ENCODE peak calls at places on chromosomes 3 and 15, in eight cellular contexts. S is transverse colon, V is H1, W is A549, C is sigmoid colon, G is SK-N-SH, N is tibial nerve, Z is stomach. Y is an unnamed sample.
A peak's percentile ranks its signal among the peaks of the same experiment; 100 is the strongest.

GRCh38 chr3:116135462-116135861 is 309.8 kb downstream of the LSAMP start:
- DNase-seq in S (peak; percentile 14), V (no peak), W (no peak), C (peak; percentile 89), G (peak; percentile 36), N (no peak), Z (no peak), Y (peak; percentile 15)

GRCh38 chr3:127158614-127159221 is 34.2 kb upstream of the PRR23E start:
- DNase-seq in S (no peak), V (peak; percentile 79), W (peak; percentile 6), C (no peak), G (no peak), N (no peak), Z (no peak), Y (no peak)

GRCh38 chr3:190060401-190060800 is 60.3 kb downstream of the P3H2 start:
- DNase-seq in S (no peak), V (no peak), W (no peak), C (no peak), G (no peak), N (no peak), Z (no peak), Y (no peak)

GRCh38 chr15:100259266-100259665 is 82.5 kb downstream of the ADAMTS17 start:
- DNase-seq in S (no peak), V (no peak), W (no peak), C (no peak), G (no peak), N (no peak), Z (no peak), Y (no peak)

GRCh38 chr3:83233715-83234114 is 1472.3 kb upstream of the GBE1 start:
- DNase-seq in S (no peak), V (no peak), W (peak; percentile 14), C (no peak), G (no peak), N (no peak), Z (no peak), Y (no peak)

GRCh38 chr3:158057666-158058065 is 48.6 kb downstream of the SHOX2 start:
- DNase-seq in S (no peak), V (no peak), W (no peak), C (no peak), G (no peak), N (no peak), Z (no peak), Y (no peak)

GRCh38 chr15:33206366-33206765 is 11.9 kb upstream of the FMN1 start:
- DNase-seq in S (no peak), V (no peak), W (no peak), C (no peak), G (no peak), N (no peak), Z (no peak), Y (no peak)

GRCh38 chr3:189756651-189757078 is 125.5 kb downstream of the TP63 start:
- DNase-seq in S (no peak), V (no peak), W (peak; percentile 38), C (no peak), G (no peak), N (no peak), Z (no peak), Y (no peak)

GRCh38 chr15:66154581-66154980 is 99.0 kb downstream of the MEGF11 start:
- DNase-seq in S (no peak), V (no peak), W (no peak), C (no peak), G (no peak), N (no peak), Z (no peak), Y (no peak)

GRCh38 chr15:46312133-46312740 is 677.4 kb downstream of the SQOR start:
- DNase-seq in S (peak; percentile 84), V (peak; percentile 90), W (peak; percentile 44), C (peak; percentile 77), G (peak; percentile 55), N (peak; percentile 45), Z (peak; percentile 81), Y (peak; percentile 30)

GRCh38 chr3:190101320-190102117 is 19.2 kb downstream of the P3H2 start:
- DNase-seq in S (no peak), V (no peak), W (no peak), C (no peak), G (no peak), N (no peak), Z (no peak), Y (no peak)

GRCh38 chr3:178804606-178805005 is 267.0 kb downstream of the ZMAT3 start:
- DNase-seq in S (no peak), V (no peak), W (no peak), C (no peak), G (no peak), N (no peak), Z (no peak), Y (no peak)

GRCh38 chr15:43376017-43376705 is 5.3 kb downstream of the TUBGCP4 start:
- DNase-seq in S (peak; percentile 17), V (peak; percentile 60), W (peak; percentile 37), C (no peak), G (peak; percentile 62), N (no peak), Z (no peak), Y (no peak)

GRCh38 chr3:58207954-58208353 is 2.8 kb downstream of the DNASE1L3 start:
- DNase-seq in S (no peak), V (no peak), W (no peak), C (no peak), G (no peak), N (no peak), Z (no peak), Y (no peak)

GRCh38 chr3:51620543-51620942 is 50.5 kb upstream of the TEX264 start:
- DNase-seq in S (no peak), V (no peak), W (no peak), C (peak; percentile 69), G (no peak), N (no peak), Z (no peak), Y (peak; percentile 27)

GRCh38 chr15:56731571-56731970 is 1.7 kb downstream of the ZNF280D start:
- DNase-seq in S (no peak), V (no peak), W (no peak), C (no peak), G (no peak), N (no peak), Z (no peak), Y (no peak)

GRCh38 chr3:165011557-165011956 is 66.7 kb downstream of the SI start:
- DNase-seq in S (no peak), V (no peak), W (no peak), C (no peak), G (no peak), N (no peak), Z (no peak), Y (no peak)

GRCh38 chr15:40826123-40827075 is 2.1 kb downstream of the PPP1R14D start:
- DNase-seq in S (no peak), V (no peak), W (no peak), C (no peak), G (no peak), N (no peak), Z (no peak), Y (no peak)

GRCh38 chr3:62184559-62184958 is 188.8 kb downstream of the FEZF2 start:
- DNase-seq in S (no peak), V (no peak), W (no peak), C (no peak), G (no peak), N (peak; percentile 29), Z (no peak), Y (peak; percentile 47)

GRCh38 chr3:129230311-129231019 is 18.9 kb upstream of the COPG1 start:
- DNase-seq in S (no peak), V (no peak), W (peak; percentile 79), C (no peak), G (no peak), N (no peak), Z (no peak), Y (no peak)

GRCh38 chr3:129226374-129226773 is 23.0 kb upstream of the COPG1 start:
- DNase-seq in S (peak; percentile 72), V (no peak), W (peak; percentile 85), C (peak; percentile 97), G (peak; percentile 34), N (no peak), Z (peak; percentile 65), Y (peak; percentile 45)

GRCh38 chr3:129228891-129229585 is 20.4 kb upstream of the COPG1 start:
- DNase-seq in S (no peak), V (peak; percentile 62), W (peak; percentile 60), C (no peak), G (peak; percentile 42), N (no peak), Z (no peak), Y (peak; percentile 46)

GRCh38 chr3:129224984-129225393 is 24.4 kb upstream of the COPG1 start:
- DNase-seq in S (peak; percentile 83), V (no peak), W (peak; percentile 86), C (peak; percentile 91), G (peak; percentile 73), N (peak; percentile 19), Z (peak; percentile 81), Y (peak; percentile 73)
- H3K4me3 ChIP-seq in S (peak overlapping the region; percentile 7), V (no peak overlapping the region), W (peak overlapping the region; percentile 12), C (no peak overlapping the region), G (no peak overlapping the region), N (no peak overlapping the region), Z (peak overlapping the region; percentile 17), Y (no peak overlapping the region)

GRCh38 chr3:48418140-48418539 is 11.7 kb downstream of the PLXNB1 start:
- DNase-seq in S (no peak), V (no peak), W (no peak), C (no peak), G (peak; percentile 32), N (no peak), Z (no peak), Y (no peak)
- TF ChIP-seq EP300 in S (no peak), V (no peak), W (no peak), C (no peak), G (no peak), N (no peak), Z (no peak), Y (no peak)

GRCh38 chr15:63600001-63600645 is 2.9 kb downstream of the FBXL22 start:
- DNase-seq in S (no peak), V (peak; percentile 80), W (peak; percentile 56), C (peak; percentile 75), G (no peak), N (no peak), Z (no peak), Y (no peak)
- H3K4me1 ChIP-seq in S (peaks cover 12% of the 10 kb centered on the region), V (peaks cover 17% of the 10 kb centered on the region), W (peaks cover 20% of the 10 kb centered on the region), C (no peaks in the 10 kb centered on the region), G (peaks cover 6% of the 10 kb centered on the region), N (no peaks in the 10 kb centered on the region), Z (peaks cover 71% of the 10 kb centered on the region), Y (peaks cover 28% of the 10 kb centered on the region)

GRCh38 chr15:55586808-55587207 is 1.3 kb downstream of the PYGO1 start:
- DNase-seq in S (no peak), V (no peak), W (peak; percentile 9), C (no peak), G (no peak), N (no peak), Z (no peak), Y (no peak)
- H3K4me3 ChIP-seq in S (peak overlapping the region; percentile 52), V (no peak overlapping the region), W (peak overlapping the region; percentile 78), C (peak overlapping the region; percentile 63), G (peak overlapping the region; percentile 77), N (no peak overlapping the region), Z (peak overlapping the region; percentile 69), Y (peak overlapping the region; percentile 70)

DNA sequence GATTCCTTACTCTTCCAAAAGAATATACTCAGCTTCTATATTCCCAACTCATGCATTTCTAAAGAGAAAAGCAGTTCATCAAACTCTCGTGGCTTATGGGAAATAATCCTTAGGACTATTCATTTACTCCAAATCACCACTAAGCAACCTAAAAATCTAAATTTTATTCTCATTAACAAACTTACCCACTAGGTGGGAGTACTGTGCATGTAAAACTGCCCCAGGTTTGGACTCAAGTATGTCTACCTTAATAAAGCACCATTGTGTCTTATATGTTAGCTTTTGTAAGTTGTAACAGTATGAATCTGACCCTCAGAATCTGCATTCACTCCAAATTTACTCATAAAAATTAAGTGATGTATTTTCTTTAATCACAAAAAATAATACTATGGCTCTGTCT is 25.3 kb downstream of the RAD18 start:
- DNase-seq in S (no peak), V (no peak), W (peak; percentile 53), C (no peak), G (no peak), N (no peak), Z (no peak), Y (no peak)
- TF ChIP-seq EP300 in S (no peak), V (no peak), W (no peak), C (no peak), G (no peak), N (no peak), Z (no peak), Y (no peak)

Y was measured in ovary.